ENCODE peak calls at places on chromosomes 3 and 15, in six cellular contexts. U, I, Y, P, A and Z are unnamed samples.

GRCh38 chr3:54211097-54211496 is 88.7 kb downstream of the CACNA2D3 start:
- DNase-seq in U (no peak), I (no peak), Y (no peak), P (no peak), A (no peak), Z (no peak)

GRCh38 chr3:47646362-47646761 is 67.7 kb upstream of the CSPG5 start:
- DNase-seq in U (no peak), I (no peak), Y (no peak), P (no peak), A (no peak), Z (no peak)

GRCh38 chr15:38536201-38536676 is 28.4 kb downstream of the RASGRP1 start:
- DNase-seq in U (peak; percentile 36), I (no peak), Y (no peak), P (no peak), A (peak; percentile 13), Z (no peak)

GRCh38 chr3:8505621-8506020 is 4.0 kb downstream of the LMCD1 start:
- DNase-seq in U (no peak), I (no peak), Y (no peak), P (no peak), A (peak; percentile 60), Z (no peak)

GRCh38 chr3:12993623-12994356 is 79.4 kb downstream of the IQSEC1 start:
- DNase-seq in U (peak; percentile 50), I (peak; percentile 19), Y (no peak), P (no peak), A (peak; percentile 46), Z (no peak)

GRCh38 chr15:28885630-28886430 is at the start of gene APBA2:
- DNase-seq in U (no peak), I (peak; percentile 60), Y (no peak), P (no peak), A (peak; percentile 45), Z (peak; percentile 62)

GRCh38 chr15:41501961-41502786 is 8.5 kb downstream of the ITPKA start:
- DNase-seq in U (no peak), I (peak; percentile 38), Y (no peak), P (no peak), A (no peak), Z (peak; percentile 37)

GRCh38 chr3:183695569-183696364 is 1.8 kb upstream of the YEATS2 start:
- DNase-seq in U (no peak), I (no peak), Y (no peak), P (no peak), A (no peak), Z (no peak)

GRCh38 chr3:156382458-156383346 is 172.2 kb downstream of the SSR3 start:
- DNase-seq in U (no peak), I (no peak), Y (peak; percentile 23), P (no peak), A (peak; percentile 11), Z (no peak)

GRCh38 chr3:120302361-120302760 is 17.3 kb upstream of the GPR156 start:
- DNase-seq in U (no peak), I (no peak), Y (no peak), P (no peak), A (no peak), Z (no peak)

GRCh38 chr3:77051927-77052542 is 12.1 kb downstream of the ROBO2 start:
- DNase-seq in U (no peak), I (no peak), Y (no peak), P (no peak), A (no peak), Z (no peak)

GRCh38 chr15:36465304-36465703 is 114.1 kb upstream of the CDIN1 start:
- DNase-seq in U (no peak), I (no peak), Y (no peak), P (no peak), A (no peak), Z (no peak)

GRCh38 chr15:76293361-76293760 is 17.9 kb downstream of the ETFA start:
- DNase-seq in U (no peak), I (no peak), Y (no peak), P (no peak), A (no peak), Z (no peak)

GRCh38 chr15:34726407-34727100 is 28.2 kb downstream of the GJD2 start:
- DNase-seq in U (no peak), I (no peak), Y (no peak), P (no peak), A (no peak), Z (no peak)

GRCh38 chr3:31014317-31015040 is 120.0 kb upstream of the GADL1 start:
- DNase-seq in U (no peak), I (no peak), Y (no peak), P (no peak), A (no peak), Z (no peak)

GRCh38 chr3:186985713-186986364 is 55.5 kb downstream of the ST6GAL1 start:
- DNase-seq in U (peak; percentile 25), I (no peak), Y (no peak), P (no peak), A (no peak), Z (no peak)

GRCh38 chr3:107657971-107658370 is 135.2 kb downstream of the BBX start:
- DNase-seq in U (no peak), I (no peak), Y (no peak), P (no peak), A (no peak), Z (no peak)

GRCh38 chr15:28960979-28961378 is 75.2 kb downstream of the APBA2 start:
- DNase-seq in U (no peak), I (no peak), Y (peak; percentile 81), P (no peak), A (no peak), Z (no peak)

GRCh38 chr15:74568594-74568993 is 27.6 kb downstream of the ARID3B start:
- DNase-seq in U (no peak), I (no peak), Y (no peak), P (no peak), A (no peak), Z (no peak)

GRCh38 chr3:45618081-45618509 is 23.5 kb downstream of the LIMD1 start:
- DNase-seq in U (peak; percentile 28), I (no peak), Y (no peak), P (no peak), A (peak; percentile 58), Z (no peak)

GRCh38 chr3:45841380-45841700 is 579 bp downstream of the LZTFL1 start:
- DNase-seq in U (peak; percentile 11), I (no peak), Y (no peak), P (no peak), A (no peak), Z (no peak)

GRCh38 chr3:110815008-110815583 is 256.5 kb upstream of the NECTIN3 start:
- DNase-seq in U (no peak), I (no peak), Y (peak; percentile 89), P (no peak), A (no peak), Z (no peak)

GRCh38 chr3:81967362-81967761 is 205.9 kb upstream of the GBE1 start:
- DNase-seq in U (no peak), I (no peak), Y (no peak), P (no peak), A (no peak), Z (no peak)

GRCh38 chr3:64533565-64534317 is 154.1 kb downstream of the ADAMTS9 start:
- DNase-seq in U (peak; percentile 82), I (no peak), Y (peak; percentile 80), P (peak; percentile 83), A (peak; percentile 86), Z (peak; percentile 36)

GRCh38 chr3:48086736-48087470 is 70.7 kb upstream of the MAP4 start:
- DNase-seq in U (no peak), I (no peak), Y (no peak), P (no peak), A (no peak), Z (no peak)

GRCh38 chr15:83959477-83959876 is 276.1 kb upstream of the GOLGA6L4 start:
- DNase-seq in U (no peak), I (no peak), Y (no peak), P (no peak), A (no peak), Z (no peak)
- H3K27me3 ChIP-seq in U (no peaks in the 10 kb centered on the region), I (peaks cover 3% of the 10 kb centered on the region), Y (no peaks in the 10 kb centered on the region), P (no peaks in the 10 kb centered on the region), A (no peaks in the 10 kb centered on the region), Z (no peaks in the 10 kb centered on the region)

DNA sequence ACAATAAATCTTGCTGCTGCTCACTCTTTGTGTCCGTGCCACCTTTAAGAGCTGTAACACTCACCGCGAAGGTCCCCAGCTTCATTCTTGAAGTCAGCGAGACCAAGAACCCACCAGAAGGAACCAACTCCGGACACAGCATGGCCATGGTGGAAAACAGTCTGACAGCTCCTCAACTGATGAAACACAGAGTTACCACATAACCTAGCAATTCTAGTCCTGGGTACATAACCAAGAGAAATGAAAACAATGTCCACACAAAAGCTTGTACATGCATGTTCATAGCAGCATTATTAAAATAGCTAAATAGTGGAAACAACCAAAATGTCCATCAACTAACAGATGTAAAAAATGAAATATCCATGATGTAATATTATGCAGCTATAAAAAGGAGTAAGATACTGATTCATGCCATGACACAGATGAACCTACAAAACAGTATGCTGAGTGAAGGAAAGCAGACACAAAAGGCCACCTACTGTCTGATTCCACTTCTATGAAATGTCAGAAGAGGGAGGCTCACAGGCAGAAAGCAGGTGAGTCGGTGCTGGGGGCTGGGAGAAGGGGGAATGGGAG is 36.8 kb downstream of the VGLL4 start:
- DNase-seq in U (no peak), I (no peak), Y (no peak), P (no peak), A (no peak), Z (no peak)
- H3K27ac ChIP-seq in U (no peak overlapping the region), I (no peak overlapping the region), Y (no peak overlapping the region), P (no peak overlapping the region), A (no peak overlapping the region), Z (no peak overlapping the region)

GRCh38 chr15:43153269-43153668 is 19.9 kb downstream of the TMEM62 start:
- DNase-seq in U (no peak), I (no peak), Y (no peak), P (no peak), A (no peak), Z (no peak)

GRCh38 chr15:43150171-43150929 is 17.0 kb downstream of the TMEM62 start:
- DNase-seq in U (no peak), I (no peak), Y (no peak), P (no peak), A (no peak), Z (no peak)

GRCh38 chr15:43146187-43146586 is 12.8 kb downstream of the TMEM62 start:
- DNase-seq in U (no peak), I (no peak), Y (no peak), P (no peak), A (no peak), Z (no peak)

GRCh38 chr15:43151688-43152087 is 18.3 kb downstream of the TMEM62 start:
- DNase-seq in U (no peak), I (peak; percentile 60), Y (no peak), P (no peak), A (no peak), Z (no peak)
- H3K27me3 ChIP-seq in U (no peaks in the 10 kb centered on the region), I (no peaks in the 10 kb centered on the region), Y (no peaks in the 10 kb centered on the region), P (no peaks in the 10 kb centered on the region), A (no peaks in the 10 kb centered on the region), Z (no peaks in the 10 kb centered on the region)

DNA sequence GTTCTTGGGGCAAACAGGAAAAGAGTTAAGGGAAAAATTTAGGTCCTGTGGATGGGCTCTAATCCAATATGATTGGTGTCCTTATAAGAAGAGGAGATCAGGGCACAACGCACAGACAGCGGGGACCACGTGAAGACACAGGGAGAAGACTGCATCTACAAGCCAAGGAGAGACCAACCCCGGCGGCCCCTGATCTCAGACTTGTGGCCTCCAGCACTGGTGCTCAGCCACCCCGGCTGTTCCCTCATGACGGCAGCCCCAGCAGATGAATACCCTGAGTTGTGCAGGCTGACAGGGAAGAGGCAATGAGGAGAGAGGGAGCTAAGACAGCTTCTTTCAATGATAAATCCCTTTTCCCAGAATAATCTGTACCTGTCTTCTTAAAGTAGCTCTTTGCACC is 33.3 kb upstream of the CGNL1 start:
- DNase-seq in U (no peak), I (no peak), Y (no peak), P (no peak), A (no peak), Z (no peak)
- H3K27ac ChIP-seq in U (no peak overlapping the region), I (no peak overlapping the region), Y (no peak overlapping the region), P (no peak overlapping the region), A (no peak overlapping the region), Z (no peak overlapping the region)